ENCODE peak calls at places on chromosomes 6 and 20, in eight cellular contexts. T, X, G, E, W, I, Y and J are unnamed samples.
A peak's percentile ranks its signal among the peaks of the same experiment; 100 is the strongest.

GRCh38 chr20:45313943-45314342 is 5.8 kb upstream of the MATN4 start:
- DNase-seq in W (no peak), E (no peak), X (no peak), T (no peak), I (no peak), G (no peak), Y (no peak), J (no peak)

GRCh38 chr6:299050-299980 is 7.0 kb downstream of the DUSP22 start:
- DNase-seq in G (peak; percentile 16), E (peak; percentile 52), W (no peak), T (no peak), X (no peak), Y (no peak), I (no peak), J (no peak)

GRCh38 chr6:36688534-36689075 is 9.0 kb upstream of the RAB44 start:
- DNase-seq in G (no peak), E (no peak), W (no peak), Y (no peak), X (no peak), I (no peak), T (no peak), J (no peak)

GRCh38 chr20:20594171-20594530 is 118.3 kb downstream of the RALGAPA2 start:
- DNase-seq in Y (no peak), W (no peak), T (no peak), X (peak; percentile 28), G (peak; percentile 53), E (no peak), I (no peak), J (no peak)

GRCh38 chr6:38012573-38012972 is 193.0 kb downstream of the ZFAND3 start:
- DNase-seq in E (no peak), I (no peak), T (peak; percentile 60), G (peak; percentile 74), Y (no peak), X (no peak), W (no peak), J (peak; percentile 47)

GRCh38 chr6:34189806-34190503 is 44.1 kb upstream of the GRM4 start:
- DNase-seq in E (no peak), I (peak; percentile 27), Y (peak; percentile 66), W (no peak), X (no peak), T (no peak), G (no peak), J (no peak)

GRCh38 chr6:49003348-49003747 is 459.7 kb downstream of the MMUT start:
- DNase-seq in I (no peak), T (no peak), Y (no peak), X (no peak), W (no peak), E (no peak), G (peak; percentile 10), J (no peak)

GRCh38 chr6:68724054-68724453 is 89.0 kb downstream of the ADGRB3 start:
- DNase-seq in T (no peak), I (no peak), W (no peak), X (no peak), G (peak; percentile 18), E (no peak), Y (no peak), J (no peak)

GRCh38 chr20:46832555-46832954 is 62.1 kb upstream of the EYA2 start:
- DNase-seq in Y (no peak), T (no peak), G (no peak), E (no peak), W (no peak), I (no peak), X (no peak), J (no peak)

DNA sequence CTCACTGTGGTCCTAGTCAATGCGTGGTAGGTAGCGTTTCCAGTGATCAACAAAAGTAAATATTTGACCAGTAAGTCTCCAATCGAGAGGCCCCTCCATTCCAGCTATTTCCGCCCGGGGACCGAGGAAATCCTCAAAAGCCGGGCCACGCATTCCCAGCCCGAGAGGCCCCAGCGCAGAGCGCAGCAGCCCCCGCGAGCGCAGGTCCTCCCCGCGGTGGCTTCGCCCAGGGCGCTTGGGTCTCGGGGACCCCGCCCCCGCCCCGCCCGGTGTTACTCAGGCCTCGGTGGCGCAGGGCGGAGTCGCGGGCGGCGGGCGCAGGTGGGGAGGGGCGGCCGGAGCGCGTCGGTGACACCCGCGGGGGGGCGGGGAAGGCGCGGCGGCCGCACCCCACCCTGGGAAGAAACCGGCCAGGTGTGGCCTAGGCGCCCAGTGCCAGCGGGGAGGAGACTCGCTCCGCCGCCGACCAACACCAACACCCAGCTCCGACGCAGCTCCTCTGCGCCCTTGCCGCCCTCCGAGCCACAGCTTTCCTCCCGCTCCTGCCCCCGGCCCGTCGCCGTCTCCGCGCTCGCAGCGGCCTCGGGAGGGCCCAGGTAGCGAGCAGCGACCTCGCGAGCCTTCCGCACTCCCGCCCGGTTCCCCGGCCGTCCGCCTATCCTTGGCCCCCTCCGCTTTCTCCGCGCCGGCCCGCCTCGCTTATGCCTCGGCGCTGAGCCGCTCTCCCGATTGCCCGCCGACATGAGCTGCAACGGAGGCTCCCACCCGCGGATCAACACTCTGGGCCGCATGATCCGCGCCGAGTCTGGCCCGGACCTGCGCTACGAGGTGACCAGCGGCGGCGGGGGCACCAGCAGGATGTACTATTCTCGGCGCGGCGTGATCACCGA is at the start of gene DSP:
- DNase-seq in Y (peak; percentile 72), X (peak; percentile 18), G (peak; percentile 22), T (peak; percentile 81), E (peak; percentile 94), I (no peak), W (peak; percentile 20), J (peak; percentile 65)
- TF ChIP-seq CTCF in Y (no peak), X (no peak), G (no peak), T (no peak), E (no peak), I (no peak), W (no peak), J (no peak)

GRCh38 chr20:24970743-24971142 is 21.7 kb downstream of the CST7 start:
- DNase-seq in Y (peak; percentile 39), T (no peak), I (no peak), X (no peak), E (no peak), G (no peak), W (no peak), J (no peak)

GRCh38 chr20:24970030-24970553 is 21.0 kb downstream of the CST7 start:
- DNase-seq in I (no peak), E (no peak), G (no peak), T (no peak), X (no peak), W (no peak), Y (no peak), J (no peak)

GRCh38 chr20:24968278-24968677 is 19.2 kb downstream of the CST7 start:
- DNase-seq in E (no peak), G (no peak), T (no peak), X (no peak), W (no peak), Y (peak; percentile 6), I (no peak), J (no peak)

GRCh38 chr20:24971702-24972101 is 20.8 kb downstream of the APMAP start:
- DNase-seq in T (no peak), I (no peak), W (no peak), E (no peak), G (no peak), X (no peak), Y (no peak), J (no peak)

GRCh38 chr20:24969203-24970029 is 20.3 kb downstream of the CST7 start:
- DNase-seq in I (no peak), T (no peak), X (no peak), Y (peak; percentile 30), E (no peak), G (no peak), W (no peak), J (no peak)
- TF ChIP-seq CTCF in I (no peak), T (no peak), X (no peak), Y (no peak), E (no peak), G (no peak), W (no peak), J (no peak)

GRCh38 chr20:57390604-57391438 is at the start of gene RBM38:
- DNase-seq in W (peak; percentile 81), X (no peak), I (peak; percentile 24), G (peak; percentile 72), T (peak; percentile 55), Y (peak; percentile 74), E (peak; percentile 77), J (peak; percentile 82)
- TF ChIP-seq CTCF in W (no peak), X (no peak), I (no peak), G (no peak), T (no peak), Y (no peak), E (no peak), J (no peak)

DNA sequence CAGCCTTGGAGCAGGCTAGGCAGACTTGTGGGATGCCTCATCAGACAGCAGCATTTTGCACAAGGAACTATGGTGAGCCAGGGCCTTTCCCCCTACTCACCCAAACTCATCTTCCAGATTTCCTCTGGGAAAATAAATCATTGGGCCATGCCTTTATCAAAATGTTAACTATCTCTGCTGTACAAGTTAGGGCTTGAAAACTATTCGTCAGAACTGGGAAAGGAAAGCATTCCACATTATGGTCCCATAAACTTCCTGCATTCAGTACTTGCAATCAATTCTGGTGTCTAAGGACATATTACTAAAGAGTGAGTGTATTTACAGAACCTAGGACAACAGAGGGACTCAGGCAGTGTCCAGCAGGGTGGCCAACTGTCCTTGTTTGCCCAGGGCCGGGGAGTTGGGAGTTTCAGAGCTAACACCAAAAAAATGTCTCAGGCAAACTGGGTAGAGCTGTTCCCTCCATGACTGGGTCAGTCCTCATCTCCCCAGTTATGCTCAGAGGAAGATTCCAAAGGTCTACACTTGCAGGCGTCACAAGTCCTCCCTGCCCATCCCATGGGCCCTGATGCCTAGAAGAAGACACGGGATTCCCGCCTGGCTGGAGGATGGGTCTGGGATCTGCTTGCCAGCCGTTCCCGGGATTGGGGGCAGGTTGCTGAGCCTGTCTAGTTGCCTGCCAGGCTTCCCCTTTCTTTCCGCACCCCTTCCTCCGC is 72.2 kb downstream of the SLC22A3 start:
- DNase-seq in W (no peak), Y (no peak), E (no peak), T (no peak), X (no peak), G (no peak), I (no peak), J (no peak)
- TF ChIP-seq CTCF in W (no peak), Y (no peak), E (no peak), T (no peak), X (no peak), G (no peak), I (no peak), J (no peak)